ENCODE peak calls at places on chromosomes 2 and 18, in four cellular contexts. C is IMR-90, W is H9, L is mesenchymal stem cell. V is an unnamed sample.

GRCh38 chr18:11322716-11323115 is 173.3 kb upstream of the PIEZO2 start:
- DNase-seq in C (no peak), W (peak), L (peak), V (no peak)

GRCh38 chr2:175256806-175257585 is 75.5 kb upstream of the ATP5MC3 start:
- DNase-seq in C (no peak), W (no peak), L (no peak), V (no peak)

GRCh38 chr2:400988-401679 is 113.2 kb upstream of the ALKAL2 start:
- DNase-seq in C (no peak), W (no peak), L (no peak), V (no peak)

GRCh38 chr2:59932341-59932740 is 621.1 kb downstream of the BCL11A start:
- DNase-seq in C (no peak), W (peak), L (no peak), V (no peak)

GRCh38 chr2:33645861-33646260 is 46.8 kb upstream of the FAM98A start:
- DNase-seq in C (peak), W (no peak), L (no peak), V (no peak)

GRCh38 chr2:39851691-39852110 is 72.6 kb upstream of the THUMPD2 start:
- DNase-seq in C (peak), W (peak), L (peak), V (no peak)

GRCh38 chr2:240596491-240596931 is 10.0 kb downstream of the CAPN10 start:
- DNase-seq in C (no peak), W (no peak), L (no peak), V (no peak)

GRCh38 chr18:48529796-48530195 is 9.0 kb upstream of the CTIF start:
- DNase-seq in C (peak), W (peak), L (peak), V (no peak)

GRCh38 chr2:203817147-203817546 is 50.4 kb upstream of the CTLA4 start:
- DNase-seq in C (no peak), W (no peak), L (no peak), V (no peak)

GRCh38 chr2:57906152-57906732 is 140.4 kb upstream of the VRK2 start:
- DNase-seq in C (peak), W (no peak), L (peak), V (peak)

GRCh38 chr18:9392726-9393125 is 58.2 kb downstream of the TWSG1 start:
- DNase-seq in C (no peak), W (no peak), L (no peak), V (no peak)

GRCh38 chr2:128642316-128642715 is 323.6 kb upstream of the HS6ST1 start:
- DNase-seq in C (no peak), W (peak), L (no peak), V (no peak)

GRCh38 chr2:163723352-163723751 is 12.5 kb downstream of the FIGN start:
- DNase-seq in C (no peak), W (no peak), L (no peak), V (no peak)

GRCh38 chr2:240424341-240425235 is 10.9 kb upstream of the GPC1 start:
- DNase-seq in C (no peak), W (peak), L (no peak), V (no peak)

GRCh38 chr2:118223487-118224136 is 135.3 kb downstream of the INSIG2 start:
- DNase-seq in C (no peak), W (peak), L (peak), V (no peak)

GRCh38 chr2:78541451-78542267 is 483.8 kb upstream of the REG3G start:
- DNase-seq in C (no peak), W (peak), L (no peak), V (no peak)

GRCh38 chr2:26961603-26962184 is 8.7 kb upstream of the MAPRE3 start:
- DNase-seq in C (peak), W (peak), L (peak), V (peak)

GRCh38 chr2:174675615-174676014 is 78.0 kb upstream of the WIPF1 start:
- DNase-seq in C (no peak), W (no peak), L (no peak), V (no peak)

GRCh38 chr18:62660741-62661140 is 54.6 kb upstream of the PHLPP1 start:
- DNase-seq in C (no peak), W (no peak), L (no peak), V (no peak)

GRCh38 chr2:238636269-238637073 is 209.7 kb downstream of the ASB1 start:
- DNase-seq in C (peak), W (no peak), L (peak), V (no peak)

GRCh38 chr18:46761054-46761769 is 4.4 kb upstream of the ST8SIA5 start:
- DNase-seq in C (no peak), W (no peak), L (no peak), V (no peak)

GRCh38 chr2:18855027-18855426 is 265.7 kb upstream of the NT5C1B start:
- DNase-seq in C (peak), W (no peak), L (peak), V (no peak)

GRCh38 chr2:18516112-18516511 is 44.3 kb downstream of the RDH14 start:
- DNase-seq in C (peak), W (no peak), L (peak), V (peak)

GRCh38 chr2:237097911-237098702 is 12.4 kb downstream of the COPS8 start:
- DNase-seq in C (peak), W (no peak), L (peak), V (no peak)

GRCh38 chr2:67600946-67601345 is 203.8 kb downstream of the ETAA1 start:
- DNase-seq in C (peak), W (no peak), L (peak), V (no peak)

GRCh38 chr2:191230174-191230573 is 15.0 kb upstream of the MYO1B start:
- DNase-seq in C (peak), W (no peak), L (peak), V (no peak)

GRCh38 chr18:79925656-79925979 is 25.8 kb downstream of the SLC66A2 start:
- DNase-seq in C (no peak), W (no peak), L (no peak), V (no peak)

GRCh38 chr2:187390891-187391290 is 57.2 kb downstream of the CALCRL start:
- DNase-seq in C (peak), W (no peak), L (peak), V (no peak)

GRCh38 chr2:198337368-198337767 is 533.0 kb downstream of the PLCL1 start:
- DNase-seq in C (no peak), W (no peak), L (no peak), V (no peak)

GRCh38 chr2:134365356-134365755 is 111.5 kb downstream of the MGAT5 start:
- DNase-seq in C (no peak), W (peak), L (no peak), V (no peak)

GRCh38 chr18:9663377-9663776 is 44.7 kb upstream of the RAB31 start:
- DNase-seq in C (no peak), W (no peak), L (no peak), V (no peak)

GRCh38 chr2:101667823-101668222 is 29.7 kb upstream of the MAP4K4 start:
- DNase-seq in C (no peak), W (no peak), L (no peak), V (peak)

GRCh38 chr2:240124651-240125030 is 11.5 kb downstream of the COPS9 start:
- DNase-seq in C (no peak), W (peak), L (no peak), V (no peak)

GRCh38 chr2:160061533-160062282 is 707 bp downstream of the PLA2R1 start:
- DNase-seq in C (no peak), W (no peak), L (no peak), V (no peak)

GRCh38 chr2:68429311-68429826 is 37.7 kb downstream of the FBXO48 start:
- DNase-seq in C (no peak), W (no peak), L (no peak), V (no peak)

GRCh38 chr18:839224-840079 is 27.4 kb upstream of the YES1 start:
- DNase-seq in C (peak), W (peak), L (peak), V (peak)

GRCh38 chr2:196131384-196131861 is 40.0 kb downstream of the STK17B start:
- DNase-seq in C (peak), W (peak), L (no peak), V (no peak)

GRCh38 chr2:127637725-127638252 is 8.2 kb upstream of the GPR17 start:
- DNase-seq in C (peak), W (peak), L (peak), V (no peak)
- H2BK120ac ChIP-seq in C (peak), W (no peak), L (peak), V (peak)

GRCh38 chr2:179059026-179059680 is 9.2 kb upstream of the CCDC141 start:
- DNase-seq in C (no peak), W (no peak), L (no peak), V (peak)

GRCh38 chr2:179057737-179058136 is 7.8 kb upstream of the CCDC141 start:
- DNase-seq in C (no peak), W (no peak), L (no peak), V (peak)
- H2BK120ac ChIP-seq in C (no peak), W (no peak), L (no peak), V (no peak)

GRCh38 chr2:215671691-215672090 is 235.8 kb upstream of the FN1 start:
- DNase-seq in C (no peak), W (no peak), L (no peak), V (no peak)
- H2BK120ac ChIP-seq in C (no peak), W (no peak), L (no peak), V (no peak)

DNA sequence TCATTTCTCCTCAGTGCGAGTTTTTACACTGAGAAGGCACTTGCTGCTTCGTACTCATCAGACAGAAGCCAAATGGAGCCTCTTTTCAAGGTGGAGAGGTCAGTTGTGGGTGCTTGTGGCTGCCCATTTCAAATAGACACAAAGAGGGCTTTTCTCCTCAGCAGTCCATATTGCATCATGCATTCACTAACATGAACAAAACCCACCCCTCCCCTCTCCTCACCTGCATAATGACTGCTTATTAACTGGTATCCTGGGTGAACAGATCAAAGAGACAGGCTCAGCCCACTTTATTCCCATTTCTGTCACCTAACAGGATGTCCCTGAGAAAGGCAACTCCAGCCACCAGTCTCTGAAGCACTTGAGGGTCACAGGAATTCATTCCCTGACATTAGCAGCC is 28.9 kb downstream of the KLF7 start:
- DNase-seq in C (no peak), W (no peak), L (no peak), V (no peak)
- H2BK120ac ChIP-seq in C (no peak), W (no peak), L (no peak), V (no peak)

GRCh38 chr2:47237375-47238357 is 82.6 kb upstream of the STPG4 start:
- DNase-seq in C (peak), W (no peak), L (no peak), V (no peak)
- H2BK120ac ChIP-seq in C (peak), W (no peak), L (no peak), V (no peak)

V was measured in neuronal stem cell.